ENCODE peak calls at places on chromosomes 2 and 18, in five cellular contexts. V is OCI-LY7, F is breast epithelium, R is SK-N-SH, Y is brain microvascular endothelial cell. S is an unnamed sample.

GRCh38 chr2:51013870-51014526 is 17.9 kb downstream of the NRXN1 start:
- DNase-seq in V (no peak), F (no peak), R (peak), Y (no peak), S (no peak)

GRCh38 chr2:76678358-76679024 is 843.7 kb downstream of the LRRTM4 start:
- DNase-seq in V (no peak), F (no peak), R (no peak), Y (no peak), S (no peak)

GRCh38 chr2:2542966-2543555 is 212.0 kb upstream of the MYT1L start:
- DNase-seq in V (no peak), F (no peak), R (no peak), Y (no peak), S (no peak)

GRCh38 chr2:132416080-132416911 is at the start of gene GPR39:
- DNase-seq in V (no peak), F (peak), R (peak), Y (peak), S (peak)

GRCh38 chr2:242019344-242019743 is 149.8 kb downstream of the RTP5 start:
- DNase-seq in V (no peak), F (peak), R (no peak), Y (no peak), S (no peak)

GRCh38 chr18:28588884-28589549 is 412.1 kb upstream of the CDH2 start:
- DNase-seq in V (no peak), F (no peak), R (no peak), Y (no peak), S (no peak)

GRCh38 chr2:88614497-88615157 is 12.6 kb downstream of the EIF2AK3 start:
- DNase-seq in V (no peak), F (no peak), R (no peak), Y (no peak), S (no peak)

GRCh38 chr2:224036731-224037376 is 2.2 kb downstream of the SERPINE2 start:
- DNase-seq in V (no peak), F (no peak), R (no peak), Y (no peak), S (no peak)

GRCh38 chr18:2967820-2968219 is 45.1 kb downstream of the LPIN2 start:
- DNase-seq in V (no peak), F (no peak), R (no peak), Y (no peak), S (no peak)

DNA sequence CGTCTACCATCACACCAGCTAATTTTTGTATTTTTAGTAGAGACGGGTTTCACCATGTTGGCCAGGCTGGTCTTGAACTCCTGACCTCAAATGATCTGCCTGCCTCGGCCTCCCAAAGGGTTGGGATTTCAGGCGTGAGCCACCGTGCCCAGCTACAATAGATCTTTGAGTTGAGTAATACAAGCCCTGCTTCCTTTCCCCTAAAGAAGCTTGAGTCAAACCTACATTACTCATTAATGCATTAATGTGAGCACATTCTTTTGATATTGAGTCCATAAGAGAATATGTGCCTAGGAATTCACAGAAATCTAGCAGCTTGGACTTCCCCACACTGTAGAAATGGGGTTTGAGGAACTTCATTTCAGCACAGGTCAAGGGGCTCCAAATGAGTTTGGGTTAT is 39.6 kb downstream of the PSMG2 start:
- DNase-seq in V (no peak), F (no peak), R (no peak), Y (peak), S (no peak)
- H3K4me3 ChIP-seq in V (no peak), F (no peak), R (no peak), Y (no peak), S (no peak)

GRCh38 chr2:134248913-134249312 is 5.0 kb upstream of the MGAT5 start:
- DNase-seq in V (no peak), F (no peak), R (no peak), Y (no peak), S (no peak)

GRCh38 chr2:134253117-134253704 is 661 bp upstream of the MGAT5 start:
- DNase-seq in V (peak), F (no peak), R (no peak), Y (no peak), S (no peak)

GRCh38 chr2:134252092-134252775 is 1.6 kb upstream of the MGAT5 start:
- DNase-seq in V (peak), F (no peak), R (no peak), Y (no peak), S (no peak)

GRCh38 chr2:134249755-134250154 is 4.1 kb upstream of the MGAT5 start:
- DNase-seq in V (no peak), F (no peak), R (no peak), Y (no peak), S (no peak)

DNA sequence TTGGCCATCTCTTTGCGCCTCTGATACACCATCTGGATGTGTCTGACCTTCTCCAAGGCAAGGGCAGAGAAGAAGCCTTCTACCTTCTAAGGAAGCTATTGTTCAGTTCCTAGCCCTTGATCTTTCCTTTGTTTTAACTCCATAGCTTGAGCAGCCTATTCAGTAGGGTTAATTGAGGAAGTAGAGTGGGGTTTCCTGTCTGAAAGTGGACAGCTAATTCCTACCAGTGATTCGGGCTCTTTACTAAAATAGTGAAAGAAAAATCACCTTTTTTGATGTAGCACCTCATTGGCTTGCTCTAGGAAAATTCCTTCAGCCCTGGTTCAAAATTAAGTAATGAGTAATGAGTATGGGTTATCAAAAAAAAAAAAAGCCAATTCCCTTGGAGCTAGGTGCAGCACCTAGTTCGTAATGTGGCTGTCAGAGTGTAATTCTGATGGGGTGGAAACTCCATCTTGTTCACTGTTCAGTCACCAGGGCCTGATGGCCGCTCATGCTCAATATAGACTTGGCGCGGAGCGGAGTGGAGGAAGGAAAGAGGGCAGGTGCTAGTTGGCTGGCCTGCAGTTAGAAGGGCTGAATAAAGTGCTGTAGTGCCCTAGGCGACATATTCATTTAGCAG is 2.9 kb upstream of the MGAT5 start:
- DNase-seq in V (peak), F (no peak), R (no peak), Y (no peak), S (no peak)
- H3K4me3 ChIP-seq in V (peak), F (no peak), R (no peak), Y (no peak), S (no peak)

GRCh38 chr2:23588106-23588505 is 203.1 kb downstream of the KLHL29 start:
- DNase-seq in V (no peak), F (peak), R (no peak), Y (no peak), S (no peak)
- H3K4me3 ChIP-seq in V (no peak), F (no peak), R (no peak), Y (no peak), S (no peak)

DNA sequence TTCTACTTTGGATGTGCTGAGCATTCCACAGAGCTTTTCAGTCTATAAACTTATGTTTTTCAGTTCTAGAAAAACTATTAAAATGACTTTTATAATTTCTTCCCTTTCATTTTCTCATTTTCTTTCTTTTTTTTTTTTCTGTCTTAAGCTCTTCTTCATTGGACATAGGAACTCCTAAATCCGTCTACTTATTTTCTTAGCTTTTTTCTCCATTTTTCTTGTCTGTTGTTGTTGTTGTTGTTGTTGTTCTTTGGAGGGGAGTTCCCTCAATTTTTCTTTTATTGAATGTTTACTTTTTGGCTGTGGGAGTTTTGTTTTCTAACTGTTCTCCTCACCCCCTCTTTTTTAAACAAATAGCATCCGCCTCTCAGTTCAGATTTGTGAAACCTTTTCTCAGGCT is 7.9 kb downstream of the SOCS6 start:
- DNase-seq in V (no peak), F (no peak), R (no peak), Y (no peak), S (no peak)
- H3K4me3 ChIP-seq in V (no peak), F (no peak), R (peak), Y (no peak), S (no peak)

DNA sequence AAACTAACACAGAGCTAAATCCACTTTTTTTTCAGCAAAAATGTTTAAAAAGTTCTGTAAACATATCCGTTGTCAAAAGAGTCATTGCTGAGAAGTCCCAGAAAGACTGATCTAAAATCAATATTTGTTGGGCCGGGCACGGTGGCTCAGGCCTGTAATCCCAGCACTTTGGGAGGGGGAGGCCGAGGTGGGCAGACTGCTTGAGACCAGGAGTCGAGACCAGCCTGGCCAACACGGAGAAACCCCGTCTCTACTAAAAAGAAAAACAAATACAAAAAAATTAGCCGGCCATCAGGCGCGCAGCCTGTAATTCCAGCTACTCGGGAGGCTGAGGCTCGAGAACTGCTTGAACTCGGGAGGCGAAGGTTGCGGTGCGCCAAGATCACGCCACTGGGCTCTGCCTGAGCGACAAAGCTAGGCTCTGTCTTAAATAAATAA is 1.4 kb downstream of the OLA1 start:
- DNase-seq in V (no peak), F (no peak), R (no peak), Y (no peak), S (peak)
- H3K4me3 ChIP-seq in V (peak), F (no peak), R (peak), Y (no peak), S (peak)

DNA sequence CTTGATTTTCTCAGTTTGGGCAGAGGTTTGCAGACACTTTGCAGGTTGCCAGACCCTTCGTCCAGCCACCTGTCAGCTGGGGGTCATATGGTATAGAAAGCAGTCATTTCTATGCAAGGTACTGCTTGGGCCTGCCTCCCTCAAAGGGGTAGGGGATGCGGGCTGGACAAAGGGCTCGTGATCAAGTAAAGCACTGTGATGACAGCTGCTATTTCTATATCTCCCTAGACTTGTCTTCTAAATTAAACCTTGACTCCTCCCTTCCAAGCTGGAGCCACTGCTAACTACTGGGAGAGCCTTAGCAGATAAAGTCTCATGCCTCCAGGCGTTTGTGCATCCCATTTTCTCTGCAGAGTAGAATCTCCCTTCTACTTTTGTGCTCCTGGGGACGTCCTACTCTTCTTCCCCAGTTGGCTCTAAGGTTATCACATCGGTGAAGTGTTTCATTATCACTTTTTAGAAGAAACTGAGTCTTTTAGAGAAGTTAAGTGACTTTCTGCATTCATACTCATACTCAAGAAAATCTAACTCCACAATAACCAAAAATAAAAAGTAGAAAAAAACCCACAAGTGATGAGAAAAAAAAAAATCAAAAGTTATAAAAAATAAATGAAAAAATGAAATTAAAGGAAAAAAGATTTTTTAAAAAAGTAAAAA is 710 bp upstream of the XRCC5 start:
- DNase-seq in V (peak), F (no peak), R (peak), Y (no peak), S (peak)
- H3K4me3 ChIP-seq in V (peak), F (peak), R (peak), Y (peak), S (peak)

DNA sequence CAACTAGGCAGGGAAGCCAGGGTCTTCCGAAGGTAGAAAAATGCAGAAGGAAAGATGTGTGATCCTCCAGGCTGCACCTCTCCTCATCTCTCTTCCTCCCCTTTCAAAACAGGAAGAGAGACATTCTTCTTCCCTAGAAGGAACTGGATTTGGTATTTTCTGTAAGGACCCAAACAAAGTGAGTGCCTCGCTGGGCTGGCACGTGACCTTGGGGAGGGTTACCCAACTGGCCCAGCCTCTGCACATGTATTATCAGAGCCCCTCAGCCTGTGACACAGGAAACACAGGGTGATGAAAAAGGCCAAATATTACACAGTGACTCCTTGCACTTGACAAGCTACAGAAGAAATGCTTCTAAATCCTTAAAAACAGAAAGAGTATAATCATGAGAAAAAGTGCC is 2.3 kb downstream of the HJURP start:
- DNase-seq in V (no peak), F (no peak), R (no peak), Y (no peak), S (no peak)
- H3K4me3 ChIP-seq in V (peak), F (no peak), R (no peak), Y (peak), S (no peak)

GRCh38 chr2:65199194-65199593 is 28.4 kb upstream of the ACTR2 start:
- DNase-seq in V (no peak), F (no peak), R (no peak), Y (no peak), S (no peak)

GRCh38 chr2:65199891-65200290 is 27.7 kb upstream of the ACTR2 start:
- DNase-seq in V (no peak), F (no peak), R (no peak), Y (peak), S (no peak)

GRCh38 chr2:65198737-65199136 is 28.9 kb upstream of the ACTR2 start:
- DNase-seq in V (no peak), F (no peak), R (no peak), Y (no peak), S (no peak)

DNA sequence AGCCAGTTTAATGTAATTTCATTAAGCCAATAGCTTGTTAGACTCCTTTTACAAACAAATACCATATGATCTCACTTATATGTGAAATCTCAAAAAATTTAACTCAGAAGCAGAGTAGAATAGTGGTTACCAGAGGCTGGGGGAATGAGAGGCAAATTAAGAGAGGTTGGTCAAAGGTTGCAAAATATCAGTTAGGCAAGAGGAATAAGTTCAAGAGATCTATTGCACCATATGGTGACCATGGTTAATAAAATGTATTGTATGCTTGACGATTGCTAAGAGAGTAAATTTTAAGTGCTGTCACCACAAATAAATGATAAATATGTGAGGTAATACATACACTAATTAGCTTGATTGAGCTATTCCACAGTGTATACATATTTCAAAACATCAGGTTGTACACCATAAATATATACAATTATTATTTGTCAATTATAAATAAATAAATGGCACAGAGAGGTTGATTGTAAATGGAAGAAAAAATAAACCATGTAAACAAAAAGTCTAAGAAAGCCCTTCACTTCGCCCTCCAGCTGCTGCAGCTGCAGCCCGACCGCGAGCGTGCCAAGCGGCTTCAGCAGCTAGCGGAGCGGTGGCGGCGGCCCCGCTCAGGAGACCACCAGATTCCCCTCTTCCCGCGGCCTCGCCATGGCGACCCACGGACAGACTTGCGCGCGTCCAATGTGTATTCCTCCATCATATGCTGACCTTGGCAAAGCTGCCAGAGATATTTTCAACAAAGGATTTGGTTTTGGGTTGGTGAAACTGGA is 23.0 kb upstream of the ACTR2 start:
- DNase-seq in V (peak), F (no peak), R (no peak), Y (no peak), S (no peak)
- H3K4me3 ChIP-seq in V (no peak), F (peak), R (peak), Y (peak), S (no peak)

S was measured in WERI-Rb-1.